ENCODE peak calls at places on chromosomes 2 and 18, in ten cellular contexts. K is NB4, Z is fibroblast of the aortic adventitia, X is choroid plexus epithelial cell, T is left lung, W is GM12864, F is ovary, O is PC-9, H is neural progenitor cell, Q is spleen. I is an unnamed sample.

GRCh38 chr2:62881162-62881795 is 169.4 kb upstream of the OTX1 start:
- DNase-seq in Q (no peak), W (no peak), Z (no peak), H (no peak), F (no peak), T (no peak), O (no peak), X (no peak), K (no peak), I (no peak)

GRCh38 chr2:73859721-73860586 is 31.2 kb downstream of the STAMBP start:
- DNase-seq in X (peak), T (no peak), W (no peak), O (peak), K (peak), H (no peak), Z (peak), F (no peak), Q (no peak), I (no peak)

GRCh38 chr2:50975546-50975945 is 56.4 kb downstream of the NRXN1 start:
- DNase-seq in F (no peak), H (peak), X (no peak), O (no peak), T (no peak), Z (no peak), Q (no peak), W (no peak), K (no peak), I (no peak)

GRCh38 chr2:59413751-59414570 is 1139.5 kb downstream of the BCL11A start:
- DNase-seq in T (no peak), H (no peak), X (no peak), F (no peak), O (no peak), W (no peak), Z (no peak), K (no peak), Q (no peak), I (no peak)

GRCh38 chr2:202933139-202933510 is 21.1 kb downstream of the CARF start:
- DNase-seq in K (no peak), O (no peak), Z (no peak), T (no peak), W (no peak), F (no peak), X (no peak), Q (no peak), H (no peak), I (no peak)

GRCh38 chr2:75289771-75290170 is 90.5 kb upstream of the TACR1 start:
- DNase-seq in K (no peak), Q (no peak), H (no peak), Z (peak), O (no peak), W (no peak), F (no peak), X (no peak), T (no peak), I (no peak)

GRCh38 chr2:66478729-66479316 is 43.9 kb downstream of the MEIS1 start:
- DNase-seq in Z (no peak), W (no peak), X (no peak), Q (no peak), F (no peak), K (peak), O (no peak), T (no peak), H (no peak), I (no peak)

GRCh38 chr2:209305746-209306196 is 118.1 kb upstream of the MAP2 start:
- DNase-seq in F (no peak), K (no peak), O (no peak), H (no peak), T (peak), W (no peak), X (no peak), Q (no peak), Z (no peak), I (no peak)

GRCh38 chr2:118310016-118310877 is 222.0 kb downstream of the INSIG2 start:
- DNase-seq in W (no peak), Q (no peak), O (no peak), Z (peak), X (peak), F (peak), K (no peak), H (peak), T (peak), I (peak)

GRCh38 chr2:169933124-169933711 is 106.0 kb downstream of the UBR3 start:
- DNase-seq in F (no peak), Z (peak), W (peak), Q (no peak), O (no peak), K (peak), X (peak), H (peak), T (no peak), I (no peak)

GRCh38 chr2:222052934-222053367 is 245.8 kb downstream of the PAX3 start:
- DNase-seq in H (peak), X (no peak), K (peak), O (no peak), F (no peak), Q (no peak), W (no peak), Z (no peak), T (no peak), I (no peak)

GRCh38 chr2:85243101-85244072 is 84.4 kb downstream of the TGOLN2 start:
- DNase-seq in F (no peak), W (no peak), Q (peak), T (no peak), Z (no peak), H (peak), K (peak), X (peak), O (no peak), I (no peak)

GRCh38 chr18:10783941-10784340 is 258.1 kb downstream of the NAPG start:
- DNase-seq in W (no peak), K (no peak), X (no peak), O (no peak), T (no peak), F (no peak), Z (no peak), Q (no peak), H (no peak), I (no peak)

GRCh38 chr18:60549338-60549960 is 176.9 kb upstream of the MC4R start:
- DNase-seq in K (peak), F (no peak), Q (no peak), W (peak), T (no peak), H (peak), Z (peak), X (peak), O (peak), I (no peak)

GRCh38 chr2:216739035-216739434 is 43.7 kb upstream of the IGFBP5 start:
- DNase-seq in W (no peak), Z (no peak), F (no peak), X (no peak), H (no peak), O (no peak), Q (no peak), K (no peak), T (no peak), I (no peak)

GRCh38 chr18:28412521-28412920 is 235.6 kb upstream of the CDH2 start:
- DNase-seq in O (no peak), F (no peak), T (no peak), X (no peak), K (no peak), Q (no peak), H (no peak), Z (no peak), W (no peak), I (no peak)

GRCh38 chr2:214695789-214696188 is 113.7 kb downstream of the BARD1 start:
- DNase-seq in W (no peak), H (no peak), K (no peak), O (no peak), Q (no peak), F (no peak), T (no peak), Z (peak), X (no peak), I (no peak)

GRCh38 chr2:101047075-101047766 is 45.1 kb downstream of the RPL31 start:
- DNase-seq in H (no peak), X (no peak), Z (peak), W (no peak), O (peak), T (no peak), Q (no peak), K (no peak), F (no peak), I (no peak)

GRCh38 chr2:201546576-201546975 is 95.0 kb downstream of the STRADB start:
- DNase-seq in Z (peak), K (peak), O (no peak), W (no peak), Q (no peak), T (no peak), F (no peak), H (no peak), X (peak), I (no peak)

GRCh38 chr2:1495676-1496393 is 82.6 kb downstream of the TPO start:
- DNase-seq in Q (peak), K (no peak), F (no peak), T (peak), O (no peak), H (no peak), Z (no peak), W (no peak), X (no peak), I (no peak)

GRCh38 chr2:168801961-168802824 is at the start of gene NOSTRIN:
- DNase-seq in O (no peak), F (no peak), Z (peak), T (no peak), Q (no peak), X (peak), H (no peak), K (no peak), W (no peak), I (no peak)

GRCh38 chr2:206556357-206556949 is 85.8 kb upstream of the FAM237A start:
- DNase-seq in T (no peak), H (peak), W (peak), Z (peak), X (peak), O (no peak), K (peak), Q (no peak), F (no peak), I (no peak)

GRCh38 chr2:171434671-171434980 is 600 bp downstream of the DCAF17 start:
- DNase-seq in H (no peak), Z (peak), W (no peak), X (no peak), K (no peak), O (no peak), Q (no peak), F (no peak), T (no peak), I (no peak)

GRCh38 chr18:49400398-49401072 is 59.9 kb downstream of the DYM start:
- DNase-seq in X (peak), K (no peak), Z (peak), O (no peak), W (no peak), Q (no peak), H (no peak), T (no peak), F (no peak), I (no peak)

DNA sequence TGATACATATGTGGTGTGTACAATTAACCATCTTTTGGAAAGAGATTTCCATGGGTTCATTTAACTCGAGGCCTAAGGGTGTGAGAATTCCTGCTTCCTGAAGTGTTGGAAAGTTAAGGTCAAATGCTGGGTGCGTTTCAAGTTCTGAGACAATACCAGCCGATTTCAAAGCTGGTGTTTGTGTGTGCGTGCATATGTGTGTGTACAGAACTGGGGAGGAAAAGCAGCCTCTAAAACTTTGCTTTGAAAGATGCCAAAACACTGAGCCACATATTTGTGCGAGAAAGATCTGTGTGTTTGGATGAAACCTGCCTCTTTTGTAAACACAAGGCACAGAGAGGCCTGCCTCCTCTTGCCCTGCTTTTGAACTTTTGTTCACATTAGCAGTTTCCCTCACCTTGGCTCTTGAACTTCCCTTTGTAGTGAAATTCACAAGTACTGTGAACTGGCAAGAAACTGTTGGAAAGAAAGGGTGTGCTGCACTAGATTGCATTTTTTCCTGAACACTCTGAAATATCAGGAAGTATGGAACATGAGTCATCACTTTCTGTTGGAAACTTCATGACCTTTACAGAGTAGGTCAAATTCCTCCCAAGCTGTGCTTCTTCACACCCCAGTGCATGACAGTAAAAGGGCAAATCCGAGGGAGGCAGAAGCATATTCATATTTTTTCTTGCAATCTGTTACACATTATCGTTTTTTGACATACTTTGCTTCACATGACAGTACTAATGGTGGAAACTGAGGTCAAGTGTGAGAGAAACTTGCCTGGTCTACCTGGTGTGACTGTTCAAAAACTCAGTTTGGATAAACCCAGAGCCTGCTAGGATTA is 20.0 kb upstream of the CAVIN2 start:
- DNase-seq in X (peak), W (no peak), K (peak), O (peak), Q (no peak), H (no peak), Z (peak), T (no peak), F (peak), I (no peak)
- H3K4me3 ChIP-seq in X (no peak), W (no peak), K (no peak), O (no peak), Q (no peak), H (no peak), Z (no peak), T (no peak), F (no peak), I (no peak)

DNA sequence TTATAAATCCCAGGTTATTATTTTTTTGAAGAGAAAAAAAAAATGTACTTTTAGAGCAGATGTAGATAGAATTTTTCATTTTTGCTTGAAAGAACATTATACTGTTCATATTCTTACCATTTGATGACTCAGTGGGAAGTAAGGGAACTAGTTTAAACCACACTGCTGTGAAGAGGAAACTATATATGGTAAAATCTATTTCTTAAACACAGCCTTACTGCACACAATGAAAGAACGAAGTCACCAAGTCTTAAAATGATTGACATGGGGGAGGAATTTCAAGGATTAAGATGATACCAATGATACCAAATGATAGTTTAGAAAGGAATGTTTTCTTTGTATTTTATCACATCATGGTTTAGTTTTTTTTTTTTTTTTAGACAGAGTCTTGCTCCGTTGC is 5.0 kb downstream of the ACTR2 start:
- DNase-seq in H (no peak), Q (no peak), X (peak), Z (peak), T (no peak), W (no peak), O (peak), F (no peak), K (peak), I (no peak)
- H3K4me3 ChIP-seq in H (no peak), Q (no peak), X (no peak), Z (no peak), T (no peak), W (no peak), O (no peak), F (no peak), K (peak), I (no peak)

GRCh38 chr2:127515383-127515915 is 10.8 kb downstream of the IWS1 start:
- DNase-seq in O (no peak), Z (peak), K (peak), X (peak), F (no peak), H (no peak), T (no peak), Q (no peak), W (no peak), I (no peak)
- H3K4me3 ChIP-seq in O (no peak), Z (peak), K (no peak), X (no peak), F (no peak), H (no peak), T (no peak), Q (no peak), W (no peak), I (no peak)

GRCh38 chr2:26081601-26082000 is 47.7 kb downstream of the RAB10 start:
- DNase-seq in F (no peak), K (no peak), Q (no peak), O (no peak), T (no peak), X (no peak), H (no peak), W (no peak), Z (no peak), I (no peak)

GRCh38 chr2:26077291-26077690 is 43.4 kb downstream of the RAB10 start:
- DNase-seq in W (no peak), K (no peak), Z (no peak), T (no peak), X (no peak), H (no peak), O (no peak), Q (no peak), F (no peak), I (no peak)

GRCh38 chr2:26076001-26076587 is 42.2 kb downstream of the RAB10 start:
- DNase-seq in Q (no peak), X (no peak), W (no peak), T (no peak), F (no peak), O (peak), K (no peak), Z (no peak), H (no peak), I (no peak)

GRCh38 chr2:26078939-26079338 is 45.1 kb downstream of the RAB10 start:
- DNase-seq in O (no peak), F (no peak), T (no peak), X (no peak), Q (no peak), W (no peak), H (no peak), K (no peak), Z (no peak), I (no peak)

DNA sequence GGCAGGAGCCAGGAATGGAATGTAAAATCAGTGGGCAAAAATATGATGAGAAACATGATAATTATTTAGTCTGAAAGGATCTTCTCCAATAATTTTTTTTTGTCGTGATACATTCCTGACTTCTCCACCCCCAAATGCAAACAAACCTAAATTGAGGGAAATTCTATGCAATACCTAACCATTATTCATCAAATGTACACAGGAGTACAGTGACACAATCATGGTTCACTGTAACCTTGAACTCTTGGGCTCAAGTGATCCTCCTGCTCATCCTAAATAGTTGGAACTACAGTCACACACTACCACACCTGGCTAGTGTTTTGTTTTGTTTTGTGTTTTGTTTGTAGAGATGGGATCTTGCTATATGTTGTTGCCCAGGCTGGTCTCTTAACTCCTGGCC is 46.5 kb downstream of the RAB10 start:
- DNase-seq in W (no peak), Z (no peak), O (no peak), K (no peak), F (no peak), X (peak), Q (no peak), T (no peak), H (no peak), I (no peak)
- H3K4me3 ChIP-seq in W (no peak), Z (no peak), O (no peak), K (no peak), F (no peak), X (no peak), Q (no peak), T (no peak), H (no peak), I (no peak)

GRCh38 chr2:64626963-64627760 is 26.6 kb downstream of the SERTAD2 start:
- DNase-seq in F (no peak), O (no peak), H (peak), Z (no peak), K (no peak), X (no peak), T (peak), Q (no peak), W (no peak), I (no peak)

GRCh38 chr2:64627860-64628841 is 25.6 kb downstream of the SERTAD2 start:
- DNase-seq in K (no peak), Z (no peak), W (no peak), O (no peak), T (no peak), H (no peak), X (no peak), F (no peak), Q (no peak), I (no peak)

GRCh38 chr2:64630752-64631151 is 23.0 kb downstream of the SERTAD2 start:
- DNase-seq in Z (no peak), F (no peak), T (peak), X (no peak), O (no peak), W (no peak), H (no peak), Q (no peak), K (no peak), I (no peak)

GRCh38 chr2:64629875-64630274 is 23.8 kb downstream of the SERTAD2 start:
- DNase-seq in T (no peak), H (no peak), W (no peak), X (no peak), Q (no peak), O (no peak), Z (no peak), F (no peak), K (no peak), I (no peak)

GRCh38 chr2:64629329-64629781 is 24.4 kb downstream of the SERTAD2 start:
- DNase-seq in H (no peak), Q (no peak), T (peak), Z (peak), X (no peak), F (no peak), W (no peak), O (no peak), K (no peak), I (no peak)
- H3K4me3 ChIP-seq in H (no peak), Q (no peak), T (no peak), Z (no peak), X (no peak), F (no peak), W (no peak), O (no peak), K (no peak), I (no peak)